ENCODE peak calls at places on chromosome 1, in four cellular contexts. Q, A, L and J are unnamed samples.

GRCh38 chr1:33383974-33384767 is 46.7 kb downstream of the PHC2 start:
- DNase-seq in A (no peak), L (no peak), Q (no peak), J (no peak)

GRCh38 chr1:235902638-235903542 is 36.2 kb upstream of the LYST start:
- DNase-seq in L (no peak), Q (no peak), A (peak), J (peak)

GRCh38 chr1:193417420-193417819 is 231.0 kb upstream of the B3GALT2 start:
- DNase-seq in L (no peak), Q (no peak), A (no peak), J (no peak)

GRCh38 chr1:46445773-46446256 is 43.8 kb upstream of the DMBX1 start:
- DNase-seq in Q (no peak), A (no peak), L (no peak), J (no peak)

GRCh38 chr1:8334106-8334851 is 16.4 kb downstream of the SLC45A1 start:
- DNase-seq in L (no peak), A (no peak), Q (no peak), J (no peak)

GRCh38 chr1:35062518-35063196 is 16.5 kb upstream of the ZMYM1 start:
- DNase-seq in Q (peak), L (no peak), A (no peak), J (no peak)

GRCh38 chr1:205798577-205798976 is 14.4 kb downstream of the SLC41A1 start:
- DNase-seq in L (no peak), Q (no peak), A (no peak), J (no peak)

GRCh38 chr1:50237081-50237480 is 128.4 kb downstream of the ELAVL4 start:
- DNase-seq in Q (no peak), A (no peak), L (no peak), J (no peak)

GRCh38 chr1:21206117-21206516 is 29.4 kb upstream of the EIF4G3 start:
- DNase-seq in A (no peak), L (no peak), Q (no peak), J (no peak)

GRCh38 chr1:84141177-84142003 is 2.7 kb upstream of the PRKACB start:
- DNase-seq in L (no peak), A (no peak), Q (no peak), J (no peak)

GRCh38 chr1:192741095-192741494 is 67.7 kb upstream of the RGS2 start:
- DNase-seq in L (no peak), Q (no peak), A (no peak), J (no peak)

GRCh38 chr1:226128487-226129075 is 58.0 kb downstream of the ACBD3 start:
- DNase-seq in Q (no peak), L (no peak), A (no peak), J (peak)

GRCh38 chr1:248858096-248858890 is 592 bp downstream of the ZNF692 start:
- DNase-seq in L (peak), Q (no peak), A (peak), J (peak)
- TF ChIP-seq POLR2AphosphoS5 in L (peak), Q (peak), A (peak), J (no peak)

GRCh38 chr1:75198761-75199160 is 64.6 kb downstream of the LHX8 start:
- DNase-seq in Q (no peak), A (no peak), L (no peak), J (no peak)
- TF ChIP-seq POLR2AphosphoS5 in Q (no peak), A (no peak), L (no peak), J (no peak)

DNA sequence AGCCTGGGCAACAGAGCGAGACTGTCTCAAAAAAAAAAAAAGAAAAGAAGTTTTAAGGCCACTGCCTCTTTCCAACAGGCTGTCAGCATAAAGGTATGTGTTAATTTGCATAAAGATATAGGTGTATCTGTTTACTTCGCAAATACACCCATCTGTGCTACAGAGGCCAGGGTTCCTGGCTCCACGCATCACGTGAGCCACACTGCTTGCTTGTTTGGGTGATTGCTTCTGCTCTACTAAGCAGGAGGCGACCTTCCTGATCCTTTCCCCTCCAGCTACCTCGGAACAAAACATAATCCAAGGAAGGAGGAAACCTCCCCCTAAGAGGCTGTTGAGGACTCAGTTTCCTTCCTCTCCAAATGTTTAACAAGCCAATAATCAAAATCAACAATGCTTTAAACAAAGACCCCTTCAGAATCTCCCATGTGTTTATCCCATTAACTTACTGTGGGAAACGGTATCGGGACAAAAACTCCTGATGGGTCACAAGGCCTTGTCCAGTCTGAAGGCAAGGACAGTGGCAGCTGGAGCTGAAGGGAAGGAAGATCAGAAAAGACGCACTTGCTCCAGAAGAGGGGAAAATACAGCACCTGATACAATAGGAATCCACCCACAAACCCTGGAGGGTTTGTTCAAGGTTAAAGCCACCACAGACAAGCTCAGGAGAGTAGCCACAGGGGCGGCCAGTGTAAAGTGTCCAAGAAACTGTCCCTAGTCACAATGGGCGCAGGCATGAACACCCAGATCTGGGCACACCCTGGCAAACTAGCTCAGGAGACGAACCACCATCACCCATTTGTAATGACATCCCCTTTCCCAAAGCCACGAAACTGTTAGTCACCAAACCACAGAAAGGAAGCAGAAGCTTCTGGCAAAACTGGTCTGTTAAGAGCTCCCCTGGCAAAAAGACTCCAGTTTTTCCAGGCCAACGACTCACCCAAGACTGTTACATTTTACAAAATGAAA is 17.2 kb downstream of the CTNNBIP1 start:
- DNase-seq in Q (no peak), L (no peak), A (peak), J (no peak)
- TF ChIP-seq POLR2AphosphoS5 in Q (peak), L (peak), A (no peak), J (no peak)

DNA sequence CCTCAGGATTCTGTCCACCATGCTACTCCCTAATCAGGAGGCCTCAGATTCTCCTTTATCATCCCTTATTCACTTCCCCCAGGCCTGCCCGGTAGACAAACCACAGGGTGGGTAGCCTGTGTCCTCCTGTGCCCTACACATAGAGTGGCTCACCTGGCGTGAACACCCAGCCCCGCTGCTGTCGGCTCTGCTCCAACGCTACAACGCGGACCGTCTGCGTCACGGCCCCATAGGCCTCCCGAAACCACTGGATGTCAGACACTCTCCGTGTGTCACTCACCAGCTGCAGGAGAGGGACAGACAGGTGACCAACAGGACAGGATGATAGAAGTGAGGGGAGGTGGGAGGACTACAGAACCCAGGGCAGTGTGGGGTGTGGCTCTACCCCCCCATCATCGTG is 10.3 kb downstream of the PMVK start:
- DNase-seq in A (no peak), L (no peak), Q (no peak), J (no peak)
- TF ChIP-seq POLR2AphosphoS5 in A (no peak), L (no peak), Q (no peak), J (no peak)

DNA sequence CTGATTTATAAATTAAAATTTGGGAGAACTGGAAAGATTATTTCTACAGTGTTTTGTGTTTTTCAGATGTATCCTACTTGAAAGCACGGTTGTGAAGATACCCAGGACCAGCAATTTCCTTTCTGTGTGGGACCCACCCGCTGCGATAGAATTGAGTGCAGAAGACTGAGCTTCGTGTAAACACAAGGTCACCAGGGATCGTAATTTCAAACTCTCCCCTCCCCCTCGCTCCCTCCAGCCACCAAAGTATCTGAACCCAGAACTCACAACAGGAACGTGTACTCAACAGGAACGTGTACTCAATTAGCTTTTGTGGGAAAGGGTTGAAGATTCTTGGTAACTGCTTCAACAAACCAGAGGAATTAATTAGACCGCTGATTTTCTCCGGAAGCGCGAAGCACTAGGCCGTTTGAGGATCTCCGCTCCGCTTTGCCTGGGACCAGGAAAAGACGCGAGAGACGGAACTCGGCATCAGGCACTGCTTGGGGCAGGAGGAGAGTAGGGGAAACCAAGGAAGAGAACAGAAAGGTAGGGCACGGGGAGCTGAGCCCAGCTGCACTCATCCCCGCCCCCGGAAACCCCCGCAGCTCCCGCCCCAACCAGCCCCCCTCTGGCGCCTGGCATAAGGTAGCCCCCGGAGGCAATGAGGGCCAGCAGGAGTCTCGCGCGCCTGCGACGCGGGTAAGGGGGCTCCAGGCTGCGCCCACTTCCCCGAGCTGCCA is 498 bp downstream of the DRAM2 start:
- DNase-seq in Q (peak), A (peak), L (no peak), J (no peak)
- TF ChIP-seq POLR2AphosphoS5 in Q (no peak), A (no peak), L (no peak), J (no peak)

DNA sequence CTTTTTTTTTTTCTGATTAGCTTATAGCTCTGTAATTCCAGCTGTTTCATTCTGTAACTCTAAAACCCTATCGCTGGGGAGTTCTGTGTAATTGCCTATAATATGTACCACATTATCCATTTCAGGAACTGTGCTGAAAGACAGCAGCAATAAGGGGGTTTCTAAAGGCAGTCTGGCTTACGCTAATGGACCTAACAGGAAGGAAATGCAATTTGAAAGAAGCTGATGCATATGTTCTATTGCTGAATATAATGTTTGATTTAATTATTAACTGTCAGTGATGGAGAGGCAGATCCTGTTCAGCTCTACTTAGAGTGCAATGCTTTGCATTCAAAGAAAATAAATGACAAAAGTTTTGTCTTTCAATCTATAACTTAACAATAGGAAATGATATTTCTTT is 209.4 kb upstream of the SNX7 start:
- DNase-seq in A (no peak), L (no peak), Q (no peak), J (no peak)
- TF ChIP-seq POLR2AphosphoS5 in A (no peak), L (no peak), Q (no peak), J (no peak)

GRCh38 chr1:228394571-228395394 is 11.9 kb downstream of the TRIM11 start:
- DNase-seq in L (peak), Q (no peak), A (no peak), J (peak)
- TF ChIP-seq POLR2AphosphoS5 in L (no peak), Q (peak), A (no peak), J (no peak)